ENCODE peak calls at places on chromosomes 4 and X, in ten cellular contexts. X is A549; B is thyroid gland; L is effector memory CD4-positive, alpha-beta T cell; R is sigmoid colon; D is heart right ventricle; P is psoas muscle; H is mammary epithelial cell; C is heart left ventricle; O is pancreas. K is an unnamed sample.

GRCh38 chrX:49071877-49072711 is 1.7 kb downstream of the PRAF2 start:
- DNase-seq in X (no peak), B (peak; percentile 91), L (no peak), R (peak; percentile 94), D (peak; percentile 74), P (peak; percentile 75), H (no peak), C (peak; percentile 82), O (peak; percentile 53), K (no peak)

GRCh38 chr4:16090306-16090705 is 6.5 kb upstream of the PROM1 start:
- DNase-seq in X (no peak), B (no peak), L (no peak), R (no peak), D (no peak), P (no peak), H (peak; percentile 26), C (no peak), O (no peak), K (no peak)

GRCh38 chrX:32745323-32745722 is 466.0 kb downstream of the DMD start:
- DNase-seq in X (no peak), B (no peak), L (no peak), R (no peak), D (no peak), P (no peak), H (no peak), C (no peak), O (no peak), K (no peak)

GRCh38 chr4:142407569-142407968 is 438.5 kb downstream of the INPP4B start:
- DNase-seq in X (no peak), B (no peak), L (no peak), R (no peak), D (no peak), P (no peak), H (no peak), C (no peak), O (no peak), K (no peak)

GRCh38 chr4:158176776-158177175 is 4.0 kb upstream of the GASK1B start:
- DNase-seq in X (no peak), B (no peak), L (no peak), R (no peak), D (no peak), P (no peak), H (no peak), C (no peak), O (no peak), K (no peak)

GRCh38 chr4:121140712-121141111 is 23.4 kb downstream of the TNIP3 start:
- DNase-seq in X (no peak), B (no peak), L (no peak), R (no peak), D (no peak), P (no peak), H (no peak), C (no peak), O (no peak), K (no peak)

GRCh38 chrX:153598541-153599191 is at the start of gene CCNQ:
- DNase-seq in X (no peak), B (peak; percentile 17), L (no peak), R (no peak), D (peak; percentile 21), P (no peak), H (peak; percentile 28), C (no peak), O (no peak), K (peak; percentile 15)

GRCh38 chr4:84697159-84697558 is 114.2 kb downstream of the CDS1 start:
- DNase-seq in X (no peak), B (no peak), L (no peak), R (no peak), D (no peak), P (no peak), H (no peak), C (no peak), O (no peak), K (no peak)

DNA sequence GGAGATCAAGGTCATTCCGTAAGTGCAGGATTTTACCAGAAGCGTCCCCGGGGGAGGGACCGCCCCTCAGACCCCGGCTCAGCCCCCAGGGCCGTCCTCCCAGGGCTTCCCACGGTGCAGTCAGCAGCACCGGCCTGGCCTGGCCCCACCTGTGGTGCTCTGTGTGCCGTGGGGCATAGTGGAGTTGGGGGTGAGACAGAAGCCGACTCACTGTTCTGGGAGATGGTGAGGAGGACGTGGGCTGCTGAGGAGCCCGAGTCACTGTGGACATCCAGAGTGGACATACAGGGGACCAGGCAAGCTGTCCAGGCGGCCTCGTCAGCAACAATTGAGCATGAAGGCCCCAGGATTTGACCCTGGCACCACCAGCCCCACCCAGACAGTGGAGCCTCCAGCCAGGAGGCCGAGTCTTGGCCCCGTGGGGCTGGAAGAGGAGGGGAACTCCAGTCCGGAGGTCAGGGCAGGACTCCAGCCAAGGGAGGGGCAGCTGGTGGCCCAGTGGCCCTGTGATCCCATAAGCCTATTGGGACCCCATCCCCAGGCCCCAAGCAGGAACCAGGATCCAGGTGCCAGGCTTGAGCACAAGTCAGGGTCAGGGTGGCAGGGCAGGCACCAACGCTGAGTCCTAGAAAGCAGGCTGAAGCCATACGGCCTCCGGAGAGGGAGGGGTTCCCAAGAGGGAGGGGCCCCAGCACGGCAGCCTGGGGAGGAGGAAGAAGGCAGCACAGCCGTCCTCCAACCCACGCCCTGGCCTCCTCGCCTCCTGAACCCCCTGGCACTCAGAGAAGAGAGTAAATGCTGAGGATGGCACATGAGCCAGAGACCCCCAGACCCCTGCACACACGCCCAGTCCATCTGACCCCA is 19.0 kb downstream of the ATP5ME start:
- DNase-seq in X (no peak), B (no peak), L (no peak), R (no peak), D (no peak), P (no peak), H (no peak), C (peak; percentile 18), O (no peak), K (no peak)
- H3K9me3 ChIP-seq in X (no peaks in the 10 kb centered on the region), B (no peaks in the 10 kb centered on the region), L (no peaks in the 10 kb centered on the region), R (no peaks in the 10 kb centered on the region), D (no peaks in the 10 kb centered on the region), P (no peaks in the 10 kb centered on the region), H (no peaks in the 10 kb centered on the region), C (no peaks in the 10 kb centered on the region), O (no peaks in the 10 kb centered on the region), K (no peaks in the 10 kb centered on the region)

DNA sequence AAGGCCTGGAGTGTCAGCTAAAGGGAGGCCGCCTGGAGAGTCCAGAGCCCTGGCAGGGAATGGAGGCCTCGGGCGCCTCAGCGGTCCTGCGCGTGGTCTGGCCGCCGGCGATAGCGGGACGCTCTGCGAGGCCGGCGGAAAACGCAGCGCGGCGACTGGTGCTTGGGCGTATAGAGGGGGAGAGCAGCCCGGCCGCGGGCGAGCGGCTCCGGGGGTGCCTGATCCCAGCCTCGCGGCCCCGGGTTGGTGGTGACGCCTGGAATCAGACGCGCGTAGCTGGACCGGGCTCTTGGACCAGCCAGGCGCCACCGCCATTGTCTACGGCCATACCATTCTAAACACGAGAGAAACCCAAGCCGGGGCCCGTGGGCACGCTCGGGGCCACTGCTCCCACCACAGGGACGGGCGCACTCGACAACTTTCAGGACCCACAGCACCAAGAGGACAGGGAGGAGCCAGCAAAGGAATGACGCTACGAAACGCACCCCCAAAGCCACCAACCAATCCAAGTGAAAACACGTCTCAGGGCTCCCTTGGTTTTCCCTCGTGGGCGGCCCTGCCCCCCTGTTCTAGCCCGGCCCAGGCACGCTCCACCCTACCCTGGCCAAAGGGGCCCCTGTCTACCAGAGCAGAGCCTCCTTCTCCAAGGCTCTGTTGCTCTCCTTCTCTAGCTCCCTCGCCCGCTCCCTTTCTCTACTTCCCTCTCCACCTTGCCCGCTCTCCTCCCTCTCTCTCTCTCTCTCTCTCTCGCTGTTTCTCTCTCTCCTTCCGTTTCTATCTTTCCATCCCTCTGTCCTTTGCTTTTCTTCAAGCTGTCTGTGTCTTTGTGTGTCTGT is 7.8 kb downstream of the FRG2 start:
- DNase-seq in X (no peak), B (no peak), L (no peak), R (no peak), D (no peak), P (no peak), H (no peak), C (no peak), O (no peak), K (no peak)
- H3K9me3 ChIP-seq in X (no peaks in the 10 kb centered on the region), B (no peaks in the 10 kb centered on the region), L (no peaks in the 10 kb centered on the region), R (no peaks in the 10 kb centered on the region), D (no peaks in the 10 kb centered on the region), P (no peaks in the 10 kb centered on the region), H (peaks cover 5% of the 10 kb centered on the region), C (no peaks in the 10 kb centered on the region), O (no peaks in the 10 kb centered on the region), K (no peaks in the 10 kb centered on the region)

GRCh38 chr4:19944806-19945205 is 306.9 kb upstream of the SLIT2 start:
- DNase-seq in X (no peak), B (peak; percentile 2), L (no peak), R (no peak), D (no peak), P (no peak), H (no peak), C (no peak), O (no peak), K (no peak)

GRCh38 chr4:19940861-19941260 is 310.8 kb upstream of the SLIT2 start:
- DNase-seq in X (no peak), B (no peak), L (no peak), R (no peak), D (no peak), P (no peak), H (no peak), C (no peak), O (no peak), K (no peak)

GRCh38 chr4:19945501-19945900 is 306.2 kb upstream of the SLIT2 start:
- DNase-seq in X (no peak), B (no peak), L (no peak), R (no peak), D (no peak), P (no peak), H (no peak), C (no peak), O (no peak), K (no peak)

GRCh38 chr4:19944251-19944650 is 307.5 kb upstream of the SLIT2 start:
- DNase-seq in X (no peak), B (no peak), L (no peak), R (no peak), D (no peak), P (no peak), H (peak; percentile 42), C (no peak), O (no peak), K (no peak)

DNA sequence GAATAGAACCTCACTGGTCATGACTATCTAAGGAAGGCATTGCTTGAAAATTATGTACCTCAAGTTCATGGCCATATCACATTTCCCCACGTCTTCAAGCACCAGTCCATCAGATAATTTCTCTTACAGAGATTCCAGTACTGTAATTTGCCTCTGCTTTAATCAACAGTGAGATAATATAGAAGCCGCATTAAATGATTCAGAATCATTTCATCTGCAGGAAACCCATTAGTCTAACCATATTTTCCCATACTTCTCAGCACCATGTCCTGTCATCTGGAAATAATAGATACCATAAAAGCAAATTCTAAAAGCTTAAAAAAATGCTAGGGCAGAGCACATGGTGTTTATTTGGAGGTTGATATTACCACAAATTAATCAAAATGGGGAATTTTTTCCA is 310.3 kb upstream of the SLIT2 start:
- DNase-seq in X (no peak), B (no peak), L (no peak), R (no peak), D (no peak), P (no peak), H (no peak), C (no peak), O (no peak), K (no peak)
- H3K9me3 ChIP-seq in X (no peaks in the 10 kb centered on the region), B (no peaks in the 10 kb centered on the region), L (no peaks in the 10 kb centered on the region), R (no peaks in the 10 kb centered on the region), D (no peaks in the 10 kb centered on the region), P (no peaks in the 10 kb centered on the region), H (no peaks in the 10 kb centered on the region), C (no peaks in the 10 kb centered on the region), O (no peaks in the 10 kb centered on the region), K (no peaks in the 10 kb centered on the region)

GRCh38 chr4:145511913-145512522 is 30.4 kb downstream of the SMAD1 start:
- DNase-seq in X (no peak), B (no peak), L (no peak), R (no peak), D (no peak), P (no peak), H (peak; percentile 24), C (no peak), O (no peak), K (no peak)

GRCh38 chr4:145507636-145508035 is 26.0 kb downstream of the SMAD1 start:
- DNase-seq in X (no peak), B (no peak), L (no peak), R (no peak), D (no peak), P (no peak), H (peak; percentile 81), C (no peak), O (no peak), K (no peak)

GRCh38 chr4:145513020-145513621 is 31.5 kb downstream of the SMAD1 start:
- DNase-seq in X (no peak), B (no peak), L (no peak), R (no peak), D (no peak), P (no peak), H (no peak), C (no peak), O (no peak), K (no peak)
- H3K9me3 ChIP-seq in X (peaks cover 18% of the 10 kb centered on the region), B (no peaks in the 10 kb centered on the region), L (no peaks in the 10 kb centered on the region), R (no peaks in the 10 kb centered on the region), D (peaks cover 6% of the 10 kb centered on the region), P (peaks cover 17% of the 10 kb centered on the region), H (peaks cover 16% of the 10 kb centered on the region), C (peaks cover 14% of the 10 kb centered on the region), O (no peaks in the 10 kb centered on the region), K (peaks cover 2% of the 10 kb centered on the region)